ENCODE peak calls at places on chromosome 19, in nine cellular contexts. T is ascending aorta, B is pancreas, X is AG04450, G is tibial artery, J is astrocyte, Q is GM12865, Z is astrocyte of the spinal cord, Y is transverse colon. S is an unnamed sample.

GRCh38 chr19:15298847-15299567 is 33.3 kb downstream of the BRD4 start:
- DNase-seq in X (no peak), T (no peak), B (no peak), J (no peak), G (no peak), Z (no peak), Y (no peak), Q (no peak), S (no peak)

GRCh38 chr19:3548594-3548993 is 8.8 kb downstream of the MFSD12 start:
- DNase-seq in T (no peak), Y (no peak), B (no peak), X (no peak), J (no peak), G (no peak), Z (no peak), Q (no peak), S (no peak)

GRCh38 chr19:16637535-16637934 is 9.5 kb upstream of the MED26 start:
- DNase-seq in Y (no peak), B (no peak), X (no peak), G (no peak), T (no peak), Q (no peak), Z (no peak), J (no peak), S (no peak)

GRCh38 chr19:55406869-55407624 is 541 bp downstream of the UBE2S start:
- DNase-seq in J (no peak), G (no peak), T (peak; percentile 71), B (no peak), Y (peak; percentile 51), Z (peak; percentile 25), Q (peak; percentile 53), X (no peak), S (no peak)

GRCh38 chr19:35204799-35205732 is 23.5 kb downstream of the FAM187B start:
- DNase-seq in Y (peak; percentile 58), J (no peak), Q (peak; percentile 90), Z (no peak), G (peak; percentile 34), B (no peak), X (no peak), T (no peak), S (peak; percentile 85)

GRCh38 chr19:21023901-21024300 is 3.4 kb downstream of the ZNF430 start:
- DNase-seq in J (peak; percentile 51), Z (peak; percentile 53), Q (no peak), B (no peak), X (no peak), G (no peak), T (no peak), Y (no peak), S (no peak)

GRCh38 chr19:1027953-1028902 is 1.8 kb downstream of the CNN2 start:
- DNase-seq in J (peak; percentile 89), G (peak; percentile 67), B (peak; percentile 89), Z (peak; percentile 99), X (peak; percentile 93), Y (peak; percentile 84), Q (peak; percentile 86), T (peak; percentile 87), S (no peak)

GRCh38 chr19:4575267-4575793 is 15.8 kb upstream of the SEMA6B start:
- DNase-seq in Z (peak; percentile 91), Y (no peak), Q (no peak), B (no peak), X (peak; percentile 76), G (peak; percentile 28), J (peak; percentile 78), T (peak; percentile 71), S (no peak)

GRCh38 chr19:18123819-18124218 is 26.2 kb downstream of the MAST3 start:
- DNase-seq in X (no peak), Z (no peak), T (no peak), Y (no peak), B (no peak), G (no peak), Q (no peak), J (no peak), S (no peak)

GRCh38 chr19:2478756-2479555 is 3.0 kb downstream of the GADD45B start:
- DNase-seq in Z (peak; percentile 84), G (peak; percentile 89), B (peak; percentile 92), Q (peak; percentile 85), J (peak; percentile 57), Y (peak; percentile 82), T (peak; percentile 88), X (no peak), S (no peak)

GRCh38 chr19:38862321-38863059 is 12.7 kb upstream of the HNRNPL start:
- DNase-seq in Q (no peak), X (no peak), J (no peak), B (no peak), T (no peak), Z (peak; percentile 27), G (peak; percentile 48), Y (peak; percentile 59), S (no peak)

GRCh38 chr19:3803986-3804385 is 17.8 kb upstream of the MATK start:
- DNase-seq in Z (no peak), B (peak; percentile 46), Q (no peak), G (no peak), X (no peak), J (no peak), T (no peak), Y (no peak), S (no peak)

GRCh38 chr19:18419699-18420460 is 682 bp downstream of the SSBP4 start:
- DNase-seq in B (peak; percentile 85), T (no peak), Q (peak; percentile 55), X (no peak), J (no peak), G (peak; percentile 51), Z (no peak), Y (peak; percentile 65), S (no peak)

GRCh38 chr19:46596008-46596407 is 5.1 kb upstream of the CALM3 start:
- DNase-seq in J (no peak), Q (no peak), X (no peak), B (no peak), Z (no peak), T (no peak), Y (no peak), G (no peak), S (no peak)

DNA sequence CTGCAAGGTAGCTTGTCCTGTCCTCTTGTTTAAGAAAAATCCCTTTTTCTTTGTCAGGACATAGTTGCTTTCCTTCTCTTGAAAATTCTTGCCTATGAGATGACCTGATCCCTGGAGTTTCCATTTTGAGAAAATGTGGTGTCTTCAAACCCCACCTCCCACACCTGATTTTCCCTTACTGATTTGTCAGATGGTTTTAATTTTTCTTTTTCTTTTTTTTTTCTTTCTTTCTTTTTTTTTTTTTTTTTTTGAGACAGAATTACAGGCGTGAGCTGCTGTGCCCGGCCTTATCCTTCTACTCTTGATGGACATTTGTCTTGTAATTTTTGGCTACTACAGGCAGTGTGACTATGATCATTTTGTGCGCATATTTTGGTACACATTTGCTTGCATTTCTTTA is 1.2 kb downstream of the ZNF345 start:
- DNase-seq in T (no peak), X (no peak), Y (no peak), B (no peak), Q (no peak), Z (no peak), G (no peak), J (no peak), S (no peak)
- H3K4me3 ChIP-seq in T (peak overlapping the region; percentile 84), X (peak overlapping the region; percentile 100), Y (no peak overlapping the region), B (no peak overlapping the region), Q (no peak overlapping the region), Z (peak overlapping the region; percentile 77), G (peak overlapping the region; percentile 67), J (peak overlapping the region; percentile 98), S (no peak overlapping the region)

GRCh38 chr19:28404462-28404861 is 808.5 kb downstream of the UQCRFS1 start:
- DNase-seq in B (no peak), Z (no peak), T (no peak), Q (no peak), X (no peak), G (no peak), Y (no peak), J (no peak), S (no peak)
- TF ChIP-seq CTCF in B (no peak), Z (no peak), T (no peak), Q (no peak), X (no peak), G (no peak), Y (no peak), J (no peak), S (no peak)

GRCh38 chr19:13037161-13037560 is 41.9 kb downstream of the NFIX start:
- DNase-seq in Z (peak; percentile 79), B (no peak), X (no peak), G (no peak), Y (no peak), T (peak; percentile 79), J (peak; percentile 91), Q (peak; percentile 29), S (no peak)

GRCh38 chr19:13034636-13035035 is 39.4 kb downstream of the NFIX start:
- DNase-seq in T (no peak), B (no peak), Z (no peak), Q (no peak), J (no peak), X (no peak), G (no peak), Y (no peak), S (no peak)

GRCh38 chr19:13035820-13036365 is 40.6 kb downstream of the NFIX start:
- DNase-seq in T (no peak), G (no peak), J (no peak), Y (no peak), Z (no peak), X (no peak), Q (no peak), B (no peak), S (no peak)

GRCh38 chr19:13037718-13038117 is 42.4 kb downstream of the NFIX start:
- DNase-seq in J (no peak), Z (no peak), B (no peak), T (no peak), G (no peak), Y (no peak), Q (no peak), X (no peak), S (no peak)

GRCh38 chr19:13036366-13036976 is 41.2 kb downstream of the NFIX start:
- DNase-seq in T (peak; percentile 95), Q (no peak), Y (peak; percentile 81), B (no peak), G (no peak), X (no peak), Z (peak; percentile 70), J (peak; percentile 80), S (no peak)
- H3K4me3 ChIP-seq in T (peak overlapping the region; percentile 9), Q (no peak overlapping the region), Y (no peak overlapping the region), B (no peak overlapping the region), G (no peak overlapping the region), X (no peak overlapping the region), Z (no peak overlapping the region), J (no peak overlapping the region), S (no peak overlapping the region)

GRCh38 chr19:42323473-42323851 is 2.0 kb upstream of the MEGF8 start:
- DNase-seq in X (no peak), Q (no peak), G (no peak), Y (peak; percentile 21), T (no peak), J (no peak), Z (no peak), B (no peak), S (no peak)

GRCh38 chr19:42323852-42324654 is 1.4 kb upstream of the MEGF8 start:
- DNase-seq in J (no peak), Y (peak; percentile 32), Q (peak; percentile 27), Z (no peak), X (no peak), G (no peak), T (no peak), B (peak; percentile 81), S (no peak)

GRCh38 chr19:42325896-42326771 is 699 bp downstream of the MEGF8 start:
- DNase-seq in X (no peak), Y (no peak), Q (peak; percentile 47), Z (no peak), J (no peak), T (no peak), G (no peak), B (peak; percentile 81), S (no peak)

GRCh38 chr19:42325308-42325895 is at the start of gene MEGF8:
- DNase-seq in G (peak; percentile 96), X (peak; percentile 98), B (peak; percentile 99), Q (peak; percentile 99), Y (peak; percentile 99), J (peak; percentile 96), Z (peak; percentile 99), T (peak; percentile 99), S (peak; percentile 97)

GRCh38 chr19:42324655-42325307 is 654 bp upstream of the MEGF8 start:
- DNase-seq in J (no peak), X (no peak), Y (peak; percentile 22), B (no peak), Q (no peak), T (no peak), Z (no peak), G (no peak), S (no peak)
- TF ChIP-seq CTCF in J (no peak), X (no peak), Y (peak; percentile 80), B (no peak), Q (no peak), T (peak; percentile 82), Z (no peak), G (no peak), S (no peak)